ENCODE peak calls at places on chromosomes 12 and 14, in eight cellular contexts. E, R, O, F, B, S, K and M are unnamed samples.
A peak's percentile ranks its signal among the peaks of the same experiment; 100 is the strongest.

GRCh38 chr14:89906000-89906399 is 48.5 kb downstream of the EFCAB11 start:
- DNase-seq in E (no peak), R (no peak), O (no peak), F (no peak), B (no peak), S (no peak), K (no peak), M (no peak)

GRCh38 chr12:80598004-80598606 is 109.3 kb upstream of the MYF6 start:
- DNase-seq in E (no peak), R (peak; percentile 81), O (peak; percentile 52), F (no peak), B (no peak), S (peak; percentile 15), K (no peak), M (peak; percentile 90)

GRCh38 chr14:96564389-96564788 is 62.2 kb downstream of the PAPOLA start:
- DNase-seq in E (no peak), R (peak; percentile 12), O (no peak), F (no peak), B (no peak), S (no peak), K (no peak), M (peak; percentile 14)

GRCh38 chr12:122825773-122826724 is 9.2 kb upstream of the HIP1R start:
- DNase-seq in E (no peak), R (no peak), O (peak; percentile 58), F (peak; percentile 48), B (no peak), S (peak; percentile 55), K (no peak), M (no peak)

GRCh38 chr12:76470028-76470939 is 89.3 kb downstream of the OSBPL8 start:
- DNase-seq in E (no peak), R (peak; percentile 78), O (peak; percentile 51), F (peak; percentile 3), B (no peak), S (no peak), K (no peak), M (peak; percentile 86)

GRCh38 chr12:39503445-39503844 is 60.5 kb upstream of the KIF21A start:
- DNase-seq in E (no peak), R (peak; percentile 59), O (peak; percentile 53), F (no peak), B (no peak), S (no peak), K (no peak), M (peak; percentile 71)

GRCh38 chr12:132169376-132169775 is 25.1 kb downstream of the NOC4L start:
- DNase-seq in E (no peak), R (no peak), O (no peak), F (no peak), B (no peak), S (no peak), K (no peak), M (no peak)

GRCh38 chr12:57224973-57225679 is 4.4 kb upstream of the SHMT2 start:
- DNase-seq in E (no peak), R (peak; percentile 49), O (no peak), F (no peak), B (no peak), S (no peak), K (peak; percentile 55), M (no peak)

GRCh38 chr12:54392485-54393349 is 8.2 kb upstream of the ZNF385A start:
- DNase-seq in E (no peak), R (no peak), O (no peak), F (no peak), B (no peak), S (no peak), K (no peak), M (no peak)

GRCh38 chr12:88993655-88994054 is 358.6 kb downstream of the DUSP6 start:
- DNase-seq in E (no peak), R (peak; percentile 84), O (peak; percentile 69), F (peak; percentile 19), B (no peak), S (no peak), K (no peak), M (peak; percentile 80)

GRCh38 chr14:101444116-101444515 is 117.2 kb upstream of the DIO3 start:
- DNase-seq in E (no peak), R (no peak), O (peak; percentile 73), F (no peak), B (no peak), S (no peak), K (no peak), M (peak; percentile 87)

GRCh38 chr12:123891011-123891410 is 81.6 kb downstream of the CCDC92 start:
- DNase-seq in E (no peak), R (no peak), O (no peak), F (no peak), B (no peak), S (no peak), K (no peak), M (no peak)

GRCh38 chr12:114848661-114849060 is 164.7 kb upstream of the TBX3 start:
- DNase-seq in E (no peak), R (peak; percentile 92), O (peak; percentile 44), F (no peak), B (no peak), S (no peak), K (no peak), M (peak; percentile 97)

GRCh38 chr12:127052491-127053232 is 1214.3 kb upstream of the TMEM132C start:
- DNase-seq in E (no peak), R (no peak), O (peak; percentile 33), F (no peak), B (no peak), S (no peak), K (no peak), M (peak; percentile 64)

GRCh38 chr12:122862110-122862634 is 26.9 kb downstream of the HIP1R start:
- DNase-seq in E (no peak), R (no peak), O (no peak), F (peak; percentile 27), B (no peak), S (no peak), K (no peak), M (no peak)

GRCh38 chr14:105616802-105617192 is 90.4 kb downstream of the TMEM121 start:
- DNase-seq in E (no peak), R (no peak), O (no peak), F (no peak), B (no peak), S (no peak), K (no peak), M (no peak)

GRCh38 chr14:105330491-105330895 is 15.9 kb downstream of the PACS2 start:
- DNase-seq in E (no peak), R (peak; percentile 80), O (no peak), F (no peak), B (no peak), S (no peak), K (no peak), M (peak; percentile 64)

GRCh38 chr14:73245401-73246325 is 8.4 kb downstream of the PAPLN start:
- DNase-seq in E (no peak), R (peak; percentile 70), O (no peak), F (peak; percentile 16), B (no peak), S (no peak), K (no peak), M (peak; percentile 46)

GRCh38 chr12:95874452-95874851 is 15.7 kb downstream of the SNRPF start:
- DNase-seq in E (no peak), R (no peak), O (no peak), F (no peak), B (no peak), S (no peak), K (no peak), M (no peak)

GRCh38 chr12:6765634-6766581 is at the start of gene PTMS:
- DNase-seq in E (peak; percentile 82), R (peak; percentile 98), O (peak; percentile 99), F (peak; percentile 91), B (peak; percentile 97), S (peak; percentile 65), K (peak; percentile 65), M (peak; percentile 93)

GRCh38 chr12:70788774-70789173 is 131.8 kb downstream of the PTPRR start:
- DNase-seq in E (no peak), R (no peak), O (no peak), F (no peak), B (no peak), S (no peak), K (no peak), M (no peak)

GRCh38 chr14:74211945-74212580 is 27.2 kb upstream of the VSX2 start:
- DNase-seq in E (no peak), R (no peak), O (no peak), F (no peak), B (no peak), S (no peak), K (no peak), M (peak; percentile 22)

GRCh38 chr12:15589328-15590032 is 199.7 kb downstream of the EPS8 start:
- DNase-seq in E (no peak), R (no peak), O (no peak), F (no peak), B (no peak), S (no peak), K (no peak), M (no peak)

GRCh38 chr14:52640137-52640536 is 55.2 kb downstream of the ERO1A start:
- DNase-seq in E (no peak), R (no peak), O (no peak), F (no peak), B (no peak), S (no peak), K (no peak), M (no peak)
- H3K4me3 ChIP-seq in E (no peak overlapping the region), R (no peak overlapping the region), O (no peak overlapping the region), F (no peak overlapping the region), B (no peak overlapping the region), S (no peak overlapping the region), K (no peak overlapping the region), M (no peak overlapping the region)

DNA sequence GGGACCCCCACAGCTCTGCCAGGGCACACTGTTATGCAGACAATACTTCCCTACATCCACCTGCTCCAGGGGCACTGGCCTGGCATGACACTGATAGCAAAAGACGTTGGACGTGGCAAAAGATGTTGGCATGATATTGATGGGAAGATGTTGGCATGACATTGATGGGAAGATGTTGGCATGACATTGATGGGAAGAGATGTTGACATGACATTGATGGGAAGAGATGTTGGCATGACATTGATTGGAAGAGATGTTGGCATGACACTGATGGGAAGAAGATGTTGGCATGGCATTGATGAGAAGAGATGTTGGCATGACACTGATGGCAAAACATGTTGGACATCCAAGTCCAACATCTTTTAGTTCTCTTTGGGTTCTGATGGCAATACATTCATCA is 11.4 kb upstream of the DEGS2 start:
- DNase-seq in E (no peak), R (no peak), O (no peak), F (no peak), B (no peak), S (no peak), K (no peak), M (no peak)
- TF ChIP-seq CTCF in E (no peak), R (no peak), O (no peak), F (no peak), B (no peak), S (no peak), K (no peak), M (no peak)

DNA sequence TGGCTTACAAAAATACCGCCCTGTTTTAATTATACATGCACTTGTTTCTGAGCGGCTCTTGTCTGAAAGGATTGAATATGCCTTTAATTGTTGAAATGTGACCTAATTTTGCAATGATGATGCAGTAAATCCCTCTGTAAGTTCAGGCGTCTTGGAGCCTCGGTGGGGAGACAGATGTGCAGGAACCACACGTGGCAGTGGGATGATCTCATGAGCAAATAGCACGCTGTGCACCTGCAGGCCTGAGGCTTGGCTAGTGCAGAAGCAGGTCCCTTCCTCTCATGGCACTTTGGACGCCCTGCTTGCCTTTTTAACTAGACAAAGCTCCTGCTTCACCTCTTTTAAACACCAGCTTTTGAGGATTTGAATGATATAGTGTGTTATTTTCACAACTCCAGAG is 49.2 kb upstream of the ASPG start:
- DNase-seq in E (no peak), R (no peak), O (no peak), F (no peak), B (peak; percentile 67), S (no peak), K (no peak), M (no peak)
- H3K4me3 ChIP-seq in E (no peak overlapping the region), R (no peak overlapping the region), O (no peak overlapping the region), F (no peak overlapping the region), B (no peak overlapping the region), S (no peak overlapping the region), K (no peak overlapping the region), M (no peak overlapping the region)

GRCh38 chr14:68981124-68981523 is 2.0 kb upstream of the ACTN1 start:
- DNase-seq in E (no peak), R (no peak), O (no peak), F (no peak), B (no peak), S (no peak), K (no peak), M (no peak)
- TF ChIP-seq CTCF in E (no peak), R (no peak), O (no peak), F (no peak), B (no peak), S (no peak), K (no peak), M (no peak)